ENCODE peak calls at places on chromosomes 16 and 17, in four cellular contexts. R is BJ, M is progenitor cell of endocrine pancreas, O is GM23338. H is an unnamed sample.

GRCh38 chr16:85055503-85056210 is 28.1 kb downstream of the KIAA0513 start:
- DNase-seq in R (no peak), O (no peak), M (no peak), H (no peak)

GRCh38 chr17:56478836-56479447 is 114.6 kb upstream of the NOG start:
- DNase-seq in M (no peak), R (no peak), O (peak), H (peak)

GRCh38 chr17:13311301-13311700 is 290.4 kb downstream of the HS3ST3A1 start:
- DNase-seq in M (no peak), O (no peak), R (peak), H (no peak)

GRCh38 chr17:43006639-43007551 is at the start of gene IFI35:
- DNase-seq in O (peak), M (no peak), R (peak), H (peak)

GRCh38 chr17:71334041-71334781 is 786.6 kb upstream of the SOX9 start:
- DNase-seq in R (no peak), M (no peak), O (peak), H (no peak)

GRCh38 chr16:15403392-15403995 is 7.9 kb downstream of the MPV17L start:
- DNase-seq in M (no peak), O (peak), R (no peak), H (no peak)

GRCh38 chr17:292016-292415 is 60.6 kb downstream of the RPH3AL start:
- DNase-seq in R (no peak), O (no peak), M (no peak), H (no peak)

GRCh38 chr16:50581830-50582229 is 33.6 kb downstream of the NKD1 start:
- DNase-seq in R (no peak), O (no peak), M (no peak), H (no peak)

GRCh38 chr17:57898487-57899311 is 48.9 kb upstream of the MRPS23 start:
- DNase-seq in O (peak), R (no peak), M (no peak), H (peak)

GRCh38 chr17:4549781-4550533 is 5.2 kb downstream of the MYBBP1A start:
- DNase-seq in M (no peak), O (no peak), R (no peak), H (no peak)

GRCh38 chr17:417691-418420 is 65.2 kb upstream of the RPH3AL start:
- DNase-seq in R (no peak), O (no peak), M (no peak), H (no peak)

DNA sequence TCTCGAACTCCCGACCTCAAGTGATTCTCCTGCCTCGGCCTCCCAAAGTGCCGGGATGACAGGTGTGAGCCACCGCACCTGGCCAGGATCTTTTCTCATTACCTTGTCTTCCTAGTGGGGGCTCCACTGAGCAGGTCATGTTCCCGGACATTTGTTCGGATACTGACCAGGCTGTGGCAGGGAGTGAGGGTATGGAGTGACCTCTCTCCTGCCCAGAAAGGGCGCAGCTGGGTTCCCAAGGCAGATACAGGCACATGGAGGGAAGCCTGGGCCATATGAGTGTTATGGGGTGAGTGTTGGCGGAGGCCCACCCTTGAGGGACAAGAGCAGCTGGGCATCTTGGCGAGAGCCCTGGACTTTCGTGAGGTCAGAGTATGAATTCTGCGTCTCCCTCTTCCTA is 5.5 kb downstream of the SERPINF1 start:
- DNase-seq in R (no peak), O (no peak), M (no peak), H (no peak)
- TF ChIP-seq CTCF in R (no peak), O (peak), M (peak), H (no peak)

DNA sequence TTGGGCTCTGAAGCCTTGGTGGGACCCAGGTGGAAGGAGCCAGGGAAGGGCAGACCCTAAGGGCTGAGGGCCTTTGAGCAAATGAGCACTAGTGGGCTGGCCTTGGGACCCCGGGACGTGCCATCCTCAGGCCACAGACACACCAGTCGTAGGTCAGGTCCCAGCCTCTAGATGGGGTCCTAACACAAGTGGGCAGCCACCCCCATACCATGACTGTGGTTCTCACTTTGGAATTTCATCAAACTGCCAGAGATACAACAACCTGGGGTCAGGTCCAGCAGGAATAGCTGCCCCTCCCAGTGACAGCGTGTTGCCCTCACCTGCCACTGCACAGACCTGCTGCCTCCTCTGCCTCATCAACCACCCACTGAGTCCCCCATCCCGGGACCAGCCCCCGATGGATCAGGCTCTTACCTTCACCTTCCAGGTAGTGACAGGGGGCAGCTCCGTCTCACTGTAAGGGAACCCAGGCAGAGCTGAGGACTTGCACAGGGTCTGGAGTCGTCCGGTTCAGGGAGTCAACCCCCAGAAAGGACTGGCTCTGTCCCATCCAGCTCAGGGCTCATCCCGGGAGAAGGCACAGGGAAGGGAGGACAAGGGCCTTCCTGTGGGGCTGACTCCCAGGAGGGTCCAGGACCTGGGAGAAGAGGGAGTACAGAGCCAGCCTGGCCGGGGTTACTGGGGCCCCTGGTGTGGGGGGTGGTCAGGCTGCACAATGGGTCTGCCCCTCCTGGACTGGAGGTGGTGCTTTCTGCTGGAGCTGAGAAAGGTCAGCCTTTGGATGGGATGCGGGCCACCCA is 40.0 kb downstream of the LGALS9 start:
- DNase-seq in M (no peak), R (no peak), O (peak), H (no peak)
- TF ChIP-seq CTCF in M (no peak), R (no peak), O (no peak), H (no peak)

GRCh38 chr16:25063865-25064264 is 47.7 kb upstream of the LCMT1 start:
- DNase-seq in R (no peak), O (no peak), M (no peak), H (no peak)

GRCh38 chr16:25066426-25066746 is 45.2 kb upstream of the LCMT1 start:
- DNase-seq in O (no peak), R (no peak), M (no peak), H (no peak)

GRCh38 chr16:25064967-25065366 is 46.6 kb upstream of the LCMT1 start:
- DNase-seq in R (no peak), M (no peak), O (peak), H (no peak)

GRCh38 chr16:25066747-25067631 is 44.6 kb upstream of the LCMT1 start:
- DNase-seq in R (no peak), M (peak), O (peak), H (peak)

DNA sequence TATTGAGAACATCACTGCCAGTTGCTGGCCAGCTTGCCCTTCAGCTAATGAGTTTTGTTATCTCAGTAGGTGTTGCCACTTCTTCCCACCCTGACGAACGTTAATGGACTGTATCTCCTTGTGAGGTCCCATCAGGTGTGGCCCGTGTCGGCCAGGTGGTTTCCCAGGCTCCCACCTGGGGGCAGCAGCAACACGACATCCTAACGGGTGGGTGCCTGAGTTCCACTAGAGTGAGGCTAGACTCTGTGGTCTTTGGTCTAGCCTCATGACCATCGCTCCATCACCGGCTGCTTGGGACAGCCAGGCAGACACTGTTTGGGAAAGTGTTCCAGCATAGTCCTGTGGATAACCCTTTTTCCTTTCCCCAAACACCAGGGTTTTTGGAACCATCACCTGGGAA is 45.6 kb upstream of the LCMT1 start:
- DNase-seq in O (peak), R (no peak), M (no peak), H (peak)
- TF ChIP-seq CTCF in O (peak), R (no peak), M (no peak), H (no peak)

GRCh38 chr16:48365601-48366164 is 19.5 kb downstream of the SIAH1 start:
- DNase-seq in M (peak), R (peak), O (peak), H (peak)
- TF ChIP-seq CTCF in M (peak), R (peak), O (no peak), H (no peak)

GRCh38 chr16:56281256-56281805 is 90.0 kb downstream of the GNAO1 start:
- DNase-seq in R (no peak), M (no peak), O (peak), H (peak)
- TF ChIP-seq CTCF in R (peak), M (peak), O (peak), H (no peak)

DNA sequence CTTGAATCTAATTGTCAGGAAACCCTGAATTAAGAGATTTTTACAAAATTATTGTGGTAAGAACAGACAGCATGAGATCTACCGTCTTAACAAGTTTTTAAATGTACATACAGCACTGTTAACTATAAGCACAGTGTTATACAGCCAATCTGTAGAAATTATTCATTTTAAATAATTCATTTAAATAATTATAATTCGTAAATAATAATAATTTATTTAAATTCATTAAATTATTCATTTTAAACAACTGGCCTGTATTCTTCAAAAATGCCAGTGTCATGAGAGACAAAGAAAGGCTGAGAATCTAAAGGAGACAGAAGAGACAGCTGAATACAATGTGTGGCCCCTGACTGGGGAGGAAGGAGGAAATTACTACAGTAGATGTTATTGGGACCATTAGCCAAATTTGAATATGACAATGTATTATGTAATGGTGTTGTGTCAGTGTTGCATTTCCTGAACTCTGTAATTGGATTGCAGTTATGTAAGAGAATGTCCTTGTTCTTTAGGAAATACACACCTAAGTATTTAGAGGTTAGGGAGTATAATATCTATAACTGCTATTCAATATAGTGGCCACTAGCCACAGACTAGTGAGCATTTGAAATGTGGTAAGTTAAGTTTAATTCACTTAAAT is 2.3 kb downstream of the RSAD1 start:
- DNase-seq in R (no peak), O (no peak), M (no peak), H (no peak)
- TF ChIP-seq CTCF in R (no peak), O (no peak), M (no peak), H (no peak)

DNA sequence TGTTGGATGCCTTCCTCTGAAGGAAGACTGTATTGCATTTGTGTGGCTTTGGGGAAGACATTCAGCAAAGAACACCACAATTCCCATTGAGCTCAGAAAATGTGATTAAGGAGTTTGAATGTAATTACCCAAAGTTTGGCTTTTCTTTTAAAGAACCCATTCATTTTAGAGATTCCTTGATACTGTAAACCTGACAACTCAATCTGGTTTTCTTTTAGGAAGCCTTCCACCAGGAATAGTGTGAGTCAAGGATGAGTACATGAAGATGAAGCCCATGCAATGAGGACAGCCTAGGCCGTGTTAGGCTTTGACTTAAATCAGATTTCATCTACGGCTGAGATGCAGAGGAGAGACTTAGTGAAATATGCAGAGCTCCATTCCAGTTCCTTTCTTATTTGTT is 271.7 kb upstream of the TBX2 start:
- DNase-seq in R (no peak), M (no peak), O (no peak), H (no peak)
- TF ChIP-seq CTCF in R (no peak), M (no peak), O (no peak), H (no peak)

GRCh38 chr16:88458039-88458772 is 5.1 kb downstream of the ZFPM1 start:
- DNase-seq in O (no peak), M (no peak), R (no peak), H (no peak)
- TF ChIP-seq CTCF in O (no peak), M (no peak), R (no peak), H (no peak)

GRCh38 chr17:30594223-30594952 is 117.2 kb downstream of the GOSR1 start:
- DNase-seq in R (no peak), O (peak), M (no peak), H (no peak)
- TF ChIP-seq CTCF in R (no peak), O (no peak), M (no peak), H (no peak)

H was measured in WTC11.